ENCODE peak calls at places on chromosomes 2 and 18, in nine cellular contexts. N, G, U, A, T, P, K, S and B are unnamed samples. For H3K9me3 and H3K4me1, the result is how much of the 10 kb centered on the place peaks cover.

GRCh38 chr2:200298816-200299215 is 7.7 kb upstream of the SPATS2L start:
- DNase-seq in N (no peak), G (no peak), U (no peak), A (no peak), T (no peak), P (no peak), K (no peak), S (no peak), B (no peak)

GRCh38 chr2:38076710-38077430 is 919 bp upstream of the CYP1B1 start:
- DNase-seq in N (peak), G (peak), U (peak), A (no peak), T (peak), P (peak), K (peak), S (peak), B (no peak)

GRCh38 chr18:50806208-50806616 is 13.6 kb downstream of the MRO start:
- DNase-seq in N (peak), G (no peak), U (no peak), A (no peak), T (peak), P (peak), K (no peak), S (peak), B (no peak)

GRCh38 chr2:101545940-101546339 is 71.0 kb upstream of the RFX8 start:
- DNase-seq in N (no peak), G (peak), U (no peak), A (no peak), T (no peak), P (no peak), K (no peak), S (no peak), B (no peak)

GRCh38 chr2:180979086-180979934 is 1.1 kb upstream of the UBE2E3 start:
- DNase-seq in N (no peak), G (peak), U (peak), A (no peak), T (peak), P (no peak), K (no peak), S (no peak), B (no peak)

GRCh38 chr2:238719641-238720040 is 128.2 kb upstream of the TWIST2 start:
- DNase-seq in N (no peak), G (no peak), U (no peak), A (no peak), T (no peak), P (no peak), K (no peak), S (no peak), B (no peak)

GRCh38 chr2:217597140-217597539 is 405.7 kb downstream of the TNS1 start:
- DNase-seq in N (no peak), G (no peak), U (no peak), A (no peak), T (no peak), P (no peak), K (no peak), S (no peak), B (no peak)

GRCh38 chr2:27351802-27352598 is 4.6 kb downstream of the GTF3C2 start:
- DNase-seq in N (no peak), G (no peak), U (no peak), A (no peak), T (no peak), P (no peak), K (no peak), S (peak), B (no peak)

GRCh38 chr2:24049485-24050021 is at the start of gene FKBP1B:
- DNase-seq in N (peak), G (no peak), U (peak), A (peak), T (peak), P (peak), K (peak), S (peak), B (peak)

GRCh38 chr18:49137093-49137492 is 186.3 kb upstream of the SMAD7 start:
- DNase-seq in N (no peak), G (no peak), U (no peak), A (no peak), T (no peak), P (no peak), K (no peak), S (no peak), B (no peak)

GRCh38 chr18:54958711-54959625 is at the start of gene CCDC68:
- DNase-seq in N (peak), G (peak), U (peak), A (no peak), T (peak), P (peak), K (peak), S (no peak), B (no peak)

GRCh38 chr2:61978522-61978921 is 73.0 kb downstream of the COMMD1 start:
- DNase-seq in N (no peak), G (no peak), U (no peak), A (no peak), T (no peak), P (peak), K (no peak), S (no peak), B (no peak)

GRCh38 chr2:159399716-159400525 is 113.4 kb upstream of the WDSUB1 start:
- DNase-seq in N (no peak), G (peak), U (no peak), A (no peak), T (no peak), P (no peak), K (no peak), S (no peak), B (no peak)

GRCh38 chr2:27211241-27211942 is 449 bp upstream of the ATRAID start:
- DNase-seq in N (no peak), G (peak), U (no peak), A (no peak), T (no peak), P (no peak), K (peak), S (no peak), B (no peak)

GRCh38 chr18:62420513-62421209 is 95.6 kb downstream of the TNFRSF11A start:
- DNase-seq in N (no peak), G (peak), U (no peak), A (peak), T (peak), P (peak), K (peak), S (peak), B (peak)

GRCh38 chr2:15795426-15795825 is 144.9 kb upstream of the MYCN start:
- DNase-seq in N (peak), G (no peak), U (no peak), A (no peak), T (peak), P (no peak), K (no peak), S (no peak), B (no peak)

GRCh38 chr2:127721978-127722355 is 20.7 kb downstream of the SFT2D3 start:
- DNase-seq in N (no peak), G (no peak), U (no peak), A (no peak), T (no peak), P (no peak), K (no peak), S (no peak), B (no peak)

GRCh38 chr2:44789971-44790721 is 151.4 kb upstream of the SIX3 start:
- DNase-seq in N (no peak), G (no peak), U (peak), A (no peak), T (no peak), P (no peak), K (no peak), S (no peak), B (no peak)

GRCh38 chr18:76446746-76447267 is 48.2 kb downstream of the ZNF516 start:
- DNase-seq in N (no peak), G (peak), U (no peak), A (no peak), T (no peak), P (no peak), K (no peak), S (no peak), B (no peak)

GRCh38 chr2:23209059-23209458 is 175.9 kb upstream of the KLHL29 start:
- DNase-seq in N (no peak), G (no peak), U (no peak), A (no peak), T (no peak), P (no peak), K (no peak), S (no peak), B (no peak)

GRCh38 chr2:101806123-101806522 is 108.6 kb downstream of the MAP4K4 start:
- DNase-seq in N (no peak), G (peak), U (no peak), A (no peak), T (peak), P (no peak), K (peak), S (peak), B (no peak)

GRCh38 chr18:62485684-62486083 is 37.1 kb upstream of the ZCCHC2 start:
- DNase-seq in N (no peak), G (peak), U (no peak), A (no peak), T (peak), P (no peak), K (peak), S (no peak), B (no peak)

GRCh38 chr2:16621348-16621747 is 44.3 kb downstream of the CYRIA start:
- DNase-seq in N (no peak), G (no peak), U (no peak), A (no peak), T (no peak), P (no peak), K (no peak), S (no peak), B (no peak)

GRCh38 chr2:229205704-229206103 is 65.4 kb downstream of the PID1 start:
- DNase-seq in N (no peak), G (no peak), U (no peak), A (no peak), T (no peak), P (no peak), K (no peak), S (no peak), B (no peak)

DNA sequence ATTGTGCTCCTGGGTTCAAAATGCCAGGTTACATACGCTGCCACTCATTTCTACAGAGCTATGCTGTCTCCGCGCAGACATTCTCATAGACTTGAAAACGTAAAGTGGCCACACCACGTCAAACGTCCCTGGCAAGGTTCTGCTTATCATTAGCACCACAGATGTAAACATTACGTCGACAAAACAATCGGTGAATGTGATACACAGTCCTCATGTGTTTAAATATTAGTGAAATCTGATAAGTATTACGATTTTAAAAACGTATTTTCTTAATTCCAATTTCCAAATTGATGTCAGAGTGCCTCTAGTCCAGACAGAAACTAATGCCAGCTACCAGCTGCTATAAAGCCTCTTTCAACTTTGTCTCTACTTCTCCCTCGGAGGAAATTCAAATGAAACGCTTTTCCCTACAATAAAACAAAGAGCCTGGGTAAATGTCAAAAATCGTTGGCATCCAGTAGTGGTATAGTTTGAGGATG is 1.1 kb downstream of the STK17B start:
- DNase-seq in N (no peak), G (no peak), U (peak), A (peak), T (peak), P (peak), K (peak), S (peak), B (no peak)
- H3K27ac ChIP-seq in N (peak), G (peak), U (no peak), A (peak), T (peak), P (peak), K (peak), S (peak), B (peak)

GRCh38 chr18:73318732-73319479 is 451.1 kb upstream of the NETO1 start:
- DNase-seq in N (no peak), G (no peak), U (no peak), A (no peak), T (no peak), P (no peak), K (no peak), S (no peak), B (no peak)
- H3K9me3 ChIP-seq in N (under half), G (under half), U (under half), A (under half), T (under half), P (under half), K (under half), S (under half), B (under half)

DNA sequence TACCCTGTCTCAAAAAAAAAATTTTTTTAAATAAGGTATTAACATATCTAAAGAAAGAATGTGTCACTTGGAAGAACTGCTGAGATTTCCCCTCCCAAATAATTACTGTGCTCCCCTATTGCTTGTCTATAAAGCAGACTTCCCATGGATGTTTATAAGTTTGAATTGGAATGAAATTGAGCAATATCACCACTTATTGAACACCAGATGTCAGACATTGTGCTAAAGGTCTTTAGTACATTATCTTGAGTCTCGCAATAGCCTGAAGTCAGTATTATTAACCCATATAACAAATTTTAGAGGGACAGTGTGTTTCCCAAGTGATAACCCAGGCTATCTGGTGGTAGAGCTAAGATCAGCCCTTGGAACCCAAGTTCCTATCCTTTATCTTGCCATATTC is 102.9 kb upstream of the MSH2 start:
- DNase-seq in N (no peak), G (no peak), U (no peak), A (no peak), T (no peak), P (no peak), K (no peak), S (no peak), B (no peak)
- H3K4me1 ChIP-seq in N (under half), G (under half), U (under half), A (under half), T (under half), P (under half), K (half or more), S (under half), B (under half)

GRCh38 chr2:205689837-205690236 is 7.5 kb downstream of the NRP2 start:
- DNase-seq in N (no peak), G (no peak), U (no peak), A (no peak), T (no peak), P (no peak), K (no peak), S (no peak), B (no peak)
- H3K27ac ChIP-seq in N (no peak), G (no peak), U (no peak), A (no peak), T (no peak), P (peak), K (peak), S (no peak), B (no peak)

GRCh38 chr2:94762600-94762999 is 108.6 kb upstream of the TEKT4 start:
- DNase-seq in N (no peak), G (no peak), U (no peak), A (no peak), T (no peak), P (no peak), K (no peak), S (no peak), B (no peak)
- H3K9me3 ChIP-seq in N (under half), G (under half), U (under half), A (under half), T (under half), P (under half), K (under half), S (under half), B (under half)

DNA sequence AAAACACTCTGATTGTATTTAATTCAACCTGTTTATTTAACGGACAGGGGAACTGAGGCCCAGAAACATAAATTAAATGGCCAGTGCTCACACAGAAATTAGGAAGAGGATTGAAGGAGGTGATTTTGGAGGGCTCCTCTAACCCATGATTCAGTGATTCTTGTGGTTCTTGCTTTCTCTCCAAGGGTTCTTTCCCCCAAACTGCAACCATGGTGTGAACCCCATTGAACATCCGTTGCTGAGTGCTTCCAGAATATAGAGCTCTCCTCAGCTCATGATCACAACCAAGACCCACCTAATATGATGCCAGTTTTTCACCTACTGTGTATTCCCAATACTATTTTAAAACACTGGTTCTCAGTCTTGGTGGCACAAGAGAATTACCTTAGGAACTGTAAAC is 41.4 kb downstream of the BMP10 start:
- DNase-seq in N (no peak), G (no peak), U (no peak), A (no peak), T (no peak), P (no peak), K (no peak), S (no peak), B (no peak)
- H3K4me1 ChIP-seq in N (half or more), G (under half), U (under half), A (half or more), T (under half), P (under half), K (under half), S (under half), B (under half)

GRCh38 chr2:191573216-191573615 is 104.7 kb upstream of the NABP1 start:
- DNase-seq in N (no peak), G (no peak), U (no peak), A (no peak), T (no peak), P (no peak), K (no peak), S (no peak), B (no peak)
- H3K27ac ChIP-seq in N (no peak), G (no peak), U (no peak), A (no peak), T (no peak), P (no peak), K (no peak), S (no peak), B (no peak)

GRCh38 chr18:71844810-71845209 is 699.3 kb downstream of the CBLN2 start:
- DNase-seq in N (no peak), G (no peak), U (no peak), A (no peak), T (no peak), P (no peak), K (no peak), S (no peak), B (no peak)
- H3K9me3 ChIP-seq in N (under half), G (under half), U (under half), A (under half), T (under half), P (under half), K (under half), S (under half), B (under half)